ENCODE peak calls at places on chromosome 7, in four cellular contexts. F, N, U and C are unnamed samples.

GRCh38 chr7:79964463-79964862 is 170.2 kb upstream of the GNAI1 start:
- DNase-seq in F (no peak), N (no peak), U (no peak), C (no peak)

GRCh38 chr7:68041559-68041958 is 1044.9 kb downstream of the TYW1 start:
- DNase-seq in F (no peak), N (no peak), U (no peak), C (no peak)

GRCh38 chr7:103914147-103914899 is 75.1 kb downstream of the RELN start:
- DNase-seq in F (no peak), N (no peak), U (no peak), C (no peak)

GRCh38 chr7:16393862-16394422 is 27.4 kb downstream of the CRPPA start:
- DNase-seq in F (no peak), N (no peak), U (no peak), C (no peak)

GRCh38 chr7:4724648-4725013 is 42.5 kb downstream of the FOXK1 start:
- DNase-seq in F (no peak), N (no peak), U (no peak), C (no peak)

GRCh38 chr7:102395958-102396709 is at the start of gene PRKRIP1:
- DNase-seq in F (peak), N (peak), U (peak), C (peak)

GRCh38 chr7:92595281-92595680 is 5.1 kb upstream of the FAM133B start:
- DNase-seq in F (no peak), N (no peak), U (peak), C (no peak)

GRCh38 chr7:34044319-34044643 is 138.9 kb downstream of the BMPER start:
- DNase-seq in F (no peak), N (no peak), U (no peak), C (no peak)

GRCh38 chr7:70679666-70680065 is 452.3 kb upstream of the GALNT17 start:
- DNase-seq in F (no peak), N (no peak), U (no peak), C (no peak)

GRCh38 chr7:100384623-100385372 is 11.5 kb downstream of the PILRA start:
- DNase-seq in F (no peak), N (no peak), U (no peak), C (no peak)

GRCh38 chr7:16984346-16984745 is 102.6 kb upstream of the AGR3 start:
- DNase-seq in F (no peak), N (no peak), U (no peak), C (no peak)

GRCh38 chr7:131066635-131067034 is 261.0 kb upstream of the MKLN1 start:
- DNase-seq in F (no peak), N (no peak), U (no peak), C (no peak)

GRCh38 chr7:37920619-37921339 is at the start of gene EPDR1:
- DNase-seq in F (peak), N (peak), U (peak), C (peak)

GRCh38 chr7:26588511-26588910 is 275.9 kb downstream of the SKAP2 start:
- DNase-seq in F (no peak), N (no peak), U (no peak), C (no peak)

GRCh38 chr7:23713285-23714235 is 3.5 kb downstream of the STK31 start:
- DNase-seq in F (no peak), N (no peak), U (no peak), C (no peak)

GRCh38 chr7:134910968-134911367 is 75.3 kb upstream of the AGBL3 start:
- DNase-seq in F (no peak), N (no peak), U (no peak), C (no peak)

GRCh38 chr7:145082366-145083240 is 246.8 kb upstream of the TPK1 start:
- DNase-seq in F (no peak), N (no peak), U (no peak), C (no peak)

GRCh38 chr7:152136623-152137022 is 111.1 kb downstream of the GALNT11 start:
- DNase-seq in F (no peak), N (no peak), U (no peak), C (no peak)

GRCh38 chr7:54145716-54146115 is 396.5 kb upstream of the VSTM2A start:
- DNase-seq in F (no peak), N (no peak), U (no peak), C (no peak)

GRCh38 chr7:37901890-37902524 is 14.6 kb downstream of the SFRP4 start:
- DNase-seq in F (peak), N (no peak), U (no peak), C (no peak)

GRCh38 chr7:158300427-158300826 is 287.2 kb downstream of the PTPRN2 start:
- DNase-seq in F (no peak), N (no peak), U (no peak), C (no peak)

GRCh38 chr7:130140551-130141160 is 64.5 kb downstream of the TMEM209 start:
- DNase-seq in F (no peak), N (no peak), U (no peak), C (no peak)

GRCh38 chr7:129262333-129262732 is 37.5 kb downstream of the AHCYL2 start:
- DNase-seq in F (no peak), N (no peak), U (no peak), C (no peak)

GRCh38 chr7:17829001-17829400 is 111.3 kb downstream of the SNX13 start:
- DNase-seq in F (no peak), N (no peak), U (no peak), C (no peak)

GRCh38 chr7:45065031-45065995 is 23.5 kb downstream of the NACAD start:
- DNase-seq in F (no peak), N (no peak), U (no peak), C (no peak)

GRCh38 chr7:151372612-151373265 is 31.1 kb downstream of the NUB1 start:
- DNase-seq in F (no peak), N (no peak), U (no peak), C (peak)

GRCh38 chr7:151889406-151890354 is 12.8 kb upstream of the PRKAG2 start:
- DNase-seq in F (no peak), N (no peak), U (no peak), C (no peak)

GRCh38 chr7:118863961-118864360 is 639.5 kb downstream of the ANKRD7 start:
- DNase-seq in F (no peak), N (no peak), U (no peak), C (no peak)

GRCh38 chr7:11835260-11835659 is 3.3 kb upstream of the THSD7A start:
- DNase-seq in F (no peak), N (no peak), U (no peak), C (no peak)

GRCh38 chr7:3265388-3265787 is 35.7 kb upstream of the SDK1 start:
- DNase-seq in F (no peak), N (no peak), U (no peak), C (no peak)

GRCh38 chr7:2684501-2684900 is 3.5 kb upstream of the AMZ1 start:
- DNase-seq in F (no peak), N (no peak), U (no peak), C (no peak)

GRCh38 chr7:41886906-41887311 is 184.0 kb upstream of the INHBA start:
- DNase-seq in F (peak), N (peak), U (no peak), C (peak)

GRCh38 chr7:233456-234035 is 41.2 kb downstream of the FAM20C start:
- DNase-seq in F (no peak), N (peak), U (no peak), C (no peak)

GRCh38 chr7:149566103-149566502 is 68.5 kb upstream of the ZNF746 start:
- DNase-seq in F (no peak), N (no peak), U (no peak), C (no peak)

GRCh38 chr7:52154382-52154781 is 837.8 kb upstream of the COBL start:
- DNase-seq in F (no peak), N (no peak), U (no peak), C (no peak)

GRCh38 chr7:151780626-151781025 is 96.3 kb downstream of the PRKAG2 start:
- DNase-seq in F (no peak), N (no peak), U (no peak), C (no peak)

GRCh38 chr7:114533151-114533550 is 118.5 kb downstream of the FOXP2 start:
- DNase-seq in F (no peak), N (no peak), U (no peak), C (no peak)

GRCh38 chr7:77989981-77990566 is 191.5 kb downstream of the PHTF2 start:
- DNase-seq in F (no peak), N (no peak), U (no peak), C (peak)

GRCh38 chr7:96104984-96105383 is 216.9 kb downstream of the SLC25A13 start:
- DNase-seq in F (no peak), N (no peak), U (no peak), C (no peak)